ENCODE peak calls at places on chromosome 22, in six cellular contexts. E is HepG2, D is K562, Q is A549, O is endothelial cell of umbilical vein, B is GM12878. J is an unnamed sample.

GRCh38 chr22:45552580-45553332 is 50.1 kb downstream of the FBLN1 start:
- DNase-seq in E (no peak), D (no peak), Q (no peak), O (no peak), B (no peak), J (peak)

GRCh38 chr22:37020192-37020479 is 594 bp downstream of the MPST start:
- DNase-seq in E (no peak), D (peak), Q (no peak), O (peak), B (no peak), J (peak)

GRCh38 chr22:49119551-49119952 is 708.1 kb downstream of the BRD1 start:
- DNase-seq in E (no peak), D (no peak), Q (no peak), O (no peak), B (no peak), J (no peak)

GRCh38 chr22:44569516-44569915 is 71.5 kb upstream of the RTL6 start:
- DNase-seq in E (no peak), D (no peak), Q (no peak), O (no peak), B (no peak), J (no peak)

GRCh38 chr22:29877620-29878019 is 5.4 kb upstream of the MTMR3 start:
- DNase-seq in E (no peak), D (no peak), Q (no peak), O (no peak), B (no peak), J (peak)

GRCh38 chr22:36465232-36466021 is 16.0 kb downstream of the TXN2 start:
- DNase-seq in E (peak), D (no peak), Q (peak), O (peak), B (no peak), J (peak)

GRCh38 chr22:45202333-45203149 is 38.2 kb downstream of the KIAA0930 start:
- DNase-seq in E (no peak), D (no peak), Q (no peak), O (no peak), B (no peak), J (no peak)

GRCh38 chr22:38824587-38824986 is 19.2 kb downstream of the NPTXR start:
- DNase-seq in E (peak), D (peak), Q (peak), O (peak), B (no peak), J (peak)

GRCh38 chr22:29043906-29044575 is 17.6 kb downstream of the C22orf31 start:
- DNase-seq in E (no peak), D (no peak), Q (no peak), O (peak), B (no peak), J (no peak)

GRCh38 chr22:19143212-19143611 is 1.2 kb downstream of the ESS2 start:
- DNase-seq in E (no peak), D (no peak), Q (no peak), O (no peak), B (no peak), J (no peak)

GRCh38 chr22:42389137-42389536 is 43.1 kb downstream of the NFAM1 start:
- DNase-seq in E (no peak), D (no peak), Q (no peak), O (no peak), B (no peak), J (no peak)

GRCh38 chr22:42387631-42388030 is 44.6 kb downstream of the NFAM1 start:
- DNase-seq in E (no peak), D (no peak), Q (no peak), O (no peak), B (no peak), J (no peak)

GRCh38 chr22:42385691-42386090 is 46.5 kb downstream of the NFAM1 start:
- DNase-seq in E (no peak), D (no peak), Q (no peak), O (no peak), B (no peak), J (no peak)

GRCh38 chr22:42384506-42384905 is 47.7 kb downstream of the NFAM1 start:
- DNase-seq in E (no peak), D (no peak), Q (no peak), O (no peak), B (no peak), J (no peak)

GRCh38 chr22:42388130-42388797 is 43.9 kb downstream of the NFAM1 start:
- DNase-seq in E (no peak), D (peak), Q (no peak), O (no peak), B (no peak), J (no peak)
- TF ChIP-seq MYC in E (no peak), D (no peak), Q (no peak), O (no peak), B (no peak), J (no peak)

GRCh38 chr22:32473388-32473952 is 1.1 kb upstream of the FBXO7 start:
- DNase-seq in E (peak), D (peak), Q (peak), O (peak), B (peak), J (peak)

GRCh38 chr22:32476286-32476685 is 1.7 kb downstream of the FBXO7 start:
- DNase-seq in E (no peak), D (no peak), Q (no peak), O (peak), B (no peak), J (no peak)

GRCh38 chr22:32476804-32477203 is 2.2 kb downstream of the FBXO7 start:
- DNase-seq in E (no peak), D (no peak), Q (no peak), O (no peak), B (no peak), J (no peak)

GRCh38 chr22:32475428-32476010 is 908 bp downstream of the FBXO7 start:
- DNase-seq in E (no peak), D (no peak), Q (no peak), O (peak), B (no peak), J (peak)

DNA sequence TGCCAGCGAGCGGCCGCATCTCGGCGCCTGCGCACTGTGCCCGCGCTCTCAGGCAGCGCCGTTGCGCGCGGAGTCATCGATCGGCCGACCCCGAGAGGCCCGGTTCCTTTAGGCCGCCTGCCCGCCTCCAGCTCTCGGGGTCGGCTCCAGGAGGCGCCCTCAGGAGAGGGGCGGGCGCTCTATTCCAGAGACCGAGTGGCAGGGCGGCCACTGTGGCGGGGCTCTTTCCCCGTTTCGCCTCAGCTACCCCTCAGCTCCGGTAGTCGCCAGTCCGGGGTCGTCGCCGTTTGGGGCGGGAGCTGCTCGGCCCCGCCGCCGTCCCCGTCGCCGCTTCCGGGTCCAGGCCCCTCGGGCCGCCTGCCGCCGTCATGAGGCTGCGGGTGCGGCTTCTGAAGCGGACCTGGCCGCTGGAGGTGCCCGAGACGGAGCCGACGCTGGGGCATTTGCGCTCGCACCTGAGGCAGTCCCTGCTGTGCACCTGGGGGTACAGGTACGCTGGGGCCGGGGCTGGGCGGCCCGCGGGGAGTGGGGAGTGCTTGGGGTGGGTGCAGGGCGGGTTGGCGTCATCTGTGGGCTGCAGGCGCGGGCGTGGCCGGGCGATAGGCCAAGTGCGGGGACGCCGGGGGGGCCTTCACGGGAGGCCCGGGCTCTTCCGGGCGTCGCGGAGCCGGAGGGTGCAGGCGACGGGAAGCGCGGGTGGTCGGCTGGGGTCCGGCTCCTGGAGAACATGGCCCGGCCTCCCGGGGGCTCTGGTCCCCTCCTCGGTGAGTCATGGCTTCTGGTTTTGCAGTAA is at the start of gene FBXO7:
- DNase-seq in E (peak), D (peak), Q (peak), O (peak), B (peak), J (peak)
- TF ChIP-seq POLR2A in E (peak), D (peak), Q (no peak), O (peak), B (peak), J (peak)

GRCh38 chr22:39927544-39927943 is 26.7 kb downstream of the GRAP2 start:
- DNase-seq in E (peak), D (peak), Q (no peak), O (no peak), B (no peak), J (peak)
- TF ChIP-seq CTCF in E (peak), D (peak), Q (no peak), O (no peak), B (no peak), J (peak)

GRCh38 chr22:24731786-24732185 is 42.7 kb downstream of the PIWIL3 start:
- DNase-seq in E (no peak), D (no peak), Q (no peak), O (peak), B (no peak), J (no peak)
- TF ChIP-seq MYC in E (no peak), D (no peak), Q (no peak), O (no peak), B (no peak), J (no peak)

DNA sequence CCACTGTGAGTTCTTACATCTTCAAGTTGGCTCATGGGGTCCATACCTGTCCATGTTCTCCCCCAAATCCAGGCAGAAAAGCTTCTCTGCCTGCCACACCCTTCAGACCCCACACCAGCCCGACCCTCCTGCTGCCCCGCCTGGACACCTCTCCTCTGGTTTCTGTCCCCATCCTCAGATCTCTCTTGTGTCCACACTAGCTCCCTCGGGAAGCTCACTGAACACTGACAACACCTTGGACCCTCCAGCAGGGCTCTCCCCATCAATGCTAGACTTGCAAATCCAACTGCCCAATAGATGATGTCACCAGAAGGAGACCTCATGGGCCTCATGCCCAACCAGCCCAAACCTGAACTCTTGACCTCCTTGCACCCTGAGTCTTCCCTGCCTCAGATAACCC is 2.9 kb downstream of the SCARF2 start:
- DNase-seq in E (no peak), D (no peak), Q (no peak), O (no peak), B (no peak), J (no peak)
- TF ChIP-seq POLR2A in E (no peak), D (no peak), Q (no peak), O (no peak), B (no peak), J (no peak)

DNA sequence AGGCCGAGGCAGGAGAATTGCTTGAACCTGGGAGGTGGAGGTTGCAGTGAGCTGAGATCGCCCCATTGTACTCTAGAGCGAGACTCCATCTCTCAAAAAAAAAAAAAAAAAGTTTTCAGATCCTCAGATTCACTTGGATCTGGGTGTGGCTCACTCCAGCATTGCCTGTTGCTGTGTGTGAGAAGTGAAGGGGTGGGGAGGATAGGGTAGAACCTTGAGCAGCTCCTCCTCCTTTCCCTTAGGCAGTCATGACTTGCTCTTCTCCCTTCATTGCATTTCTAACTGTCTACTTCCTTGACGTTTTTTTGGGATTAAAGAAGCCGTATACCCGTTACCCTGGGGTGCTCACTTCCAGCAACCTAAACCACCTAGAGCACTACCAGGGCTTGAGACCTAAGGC is 63.1 kb upstream of the YWHAH start:
- DNase-seq in E (no peak), D (peak), Q (no peak), O (no peak), B (no peak), J (no peak)
- TF ChIP-seq CTCF in E (no peak), D (no peak), Q (no peak), O (no peak), B (no peak), J (no peak)

GRCh38 chr22:35315855-35316745 is 16.4 kb downstream of the TOM1 start:
- DNase-seq in E (no peak), D (no peak), Q (no peak), O (no peak), B (no peak), J (no peak)
- TF ChIP-seq MYC in E (no peak), D (no peak), Q (no peak), O (no peak), B (no peak), J (no peak)

GRCh38 chr22:50703726-50704509 is 31.3 kb downstream of the SHANK3 start:
- DNase-seq in E (no peak), D (no peak), Q (no peak), O (no peak), B (no peak), J (no peak)

GRCh38 chr22:50702821-50703725 is 30.4 kb downstream of the SHANK3 start:
- DNase-seq in E (no peak), D (peak), Q (no peak), O (no peak), B (no peak), J (no peak)

GRCh38 chr22:50705219-50705691 is 32.6 kb downstream of the SHANK3 start:
- DNase-seq in E (no peak), D (peak), Q (no peak), O (peak), B (no peak), J (peak)

GRCh38 chr22:50705851-50706351 is 32.1 kb upstream of the ACR start:
- DNase-seq in E (no peak), D (no peak), Q (no peak), O (no peak), B (no peak), J (no peak)

GRCh38 chr22:50704510-50705218 is 32.0 kb downstream of the SHANK3 start:
- DNase-seq in E (no peak), D (peak), Q (no peak), O (no peak), B (no peak), J (no peak)
- TF ChIP-seq POLR2A in E (no peak), D (no peak), Q (no peak), O (no peak), B (no peak), J (no peak)

GRCh38 chr22:22182990-22183264 is 61.7 kb upstream of the VPREB1 start:
- DNase-seq in E (no peak), D (no peak), Q (no peak), O (no peak), B (no peak), J (no peak)

GRCh38 chr22:22185844-22186499 is 58.6 kb upstream of the VPREB1 start:
- DNase-seq in E (no peak), D (no peak), Q (no peak), O (no peak), B (no peak), J (no peak)

GRCh38 chr22:22184277-22184807 is 60.2 kb upstream of the VPREB1 start:
- DNase-seq in E (no peak), D (no peak), Q (no peak), O (no peak), B (no peak), J (no peak)

GRCh38 chr22:22185217-22185616 is 59.4 kb upstream of the VPREB1 start:
- DNase-seq in E (no peak), D (no peak), Q (no peak), O (no peak), B (no peak), J (no peak)

DNA sequence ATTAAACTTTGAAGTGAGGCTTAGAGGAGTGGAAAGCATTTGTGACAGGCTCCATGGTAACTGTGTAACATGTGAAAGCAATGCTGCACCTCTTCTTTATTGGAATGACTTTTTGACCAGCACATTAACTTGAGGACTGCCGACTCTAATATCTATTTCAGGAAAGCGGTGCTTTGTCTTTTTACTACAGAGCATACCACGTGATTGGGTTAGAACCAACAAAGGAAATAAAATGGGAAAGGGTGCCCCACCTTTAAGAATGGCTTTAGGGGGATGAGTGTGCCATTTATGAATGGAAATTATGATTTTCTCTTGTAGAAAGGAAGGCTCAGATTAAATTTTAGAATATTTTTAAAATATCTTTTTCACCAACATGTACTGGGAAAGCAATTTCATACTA is 57.3 kb upstream of the VPREB1 start:
- DNase-seq in E (no peak), D (no peak), Q (no peak), O (no peak), B (no peak), J (no peak)
- TF ChIP-seq CTCF in E (no peak), D (no peak), Q (no peak), O (no peak), B (no peak), J (no peak)

J was measured in NB4.